ENCODE peak calls at places on chromosome 3, in seven cellular contexts. N is EH, O is T-helper 2 cell, L is C1 segment of cervical spinal cord, T is posterior vena cava, P is MV-4-11, M is left colon. A is an unnamed sample.

GRCh38 chr3:181329024-181329423 is 339.5 kb upstream of the DNAJC19 start:
- DNase-seq in T (no peak), M (no peak), N (no peak), O (no peak), P (no peak), L (no peak), A (no peak)

GRCh38 chr3:97793415-97794019 is 28.3 kb upstream of the CRYBG3 start:
- DNase-seq in P (peak; percentile 37), O (no peak), M (no peak), T (no peak), L (no peak), N (peak; percentile 63), A (no peak)

GRCh38 chr3:190306513-190307163 is 15.6 kb downstream of the CLDN1 start:
- DNase-seq in T (no peak), O (no peak), M (no peak), L (no peak), P (no peak), N (no peak), A (no peak)

GRCh38 chr3:114454592-114455251 is 160.9 kb downstream of the TIGIT start:
- DNase-seq in M (no peak), P (no peak), N (peak; percentile 35), T (no peak), L (peak; percentile 51), O (no peak), A (no peak)

GRCh38 chr3:4983739-4984510 is 4.7 kb downstream of the BHLHE40 start:
- DNase-seq in P (peak; percentile 98), M (peak; percentile 61), N (peak; percentile 83), L (peak; percentile 23), T (peak; percentile 87), O (peak; percentile 59), A (peak; percentile 82)

GRCh38 chr3:167095976-167096375 is 284.1 kb downstream of the ZBBX start:
- DNase-seq in T (no peak), N (no peak), P (no peak), M (no peak), O (no peak), L (no peak), A (no peak)

GRCh38 chr3:195838714-195839113 is 27.0 kb upstream of the MUC4 start:
- DNase-seq in T (no peak), P (peak; percentile 5), O (no peak), N (no peak), L (no peak), M (no peak), A (no peak)

GRCh38 chr3:174046311-174046710 is 648.8 kb downstream of the NLGN1 start:
- DNase-seq in N (no peak), L (no peak), T (no peak), P (no peak), M (no peak), O (no peak), A (no peak)

GRCh38 chr3:32105291-32106131 is 909 bp upstream of the GPD1L start:
- DNase-seq in M (peak; percentile 11), N (peak; percentile 22), L (no peak), P (no peak), O (no peak), T (no peak), A (no peak)

A was measured in kidney.